ENCODE peak calls at places on chromosome 10, in eight cellular contexts. F is T-helper 17 cell, O is mucosa of gallbladder, Y is astrocyte of the cerebellum, D is GM04503, T is NCI-H187, P is ELF-1, L is HFF-Myc. B is an unnamed sample.

GRCh38 chr10:31062856-31063255 is 31.2 kb upstream of the ZNF438 start:
- DNase-seq in F (no peak), O (no peak), Y (no peak), D (no peak), T (no peak), P (no peak), L (no peak), B (no peak)

GRCh38 chr10:69360485-69361302 is 56.0 kb downstream of the TACR2 start:
- DNase-seq in F (no peak), O (peak), Y (peak), D (peak), T (no peak), P (no peak), L (peak), B (no peak)

GRCh38 chr10:96377816-96378294 is 19.1 kb upstream of the OPALIN start:
- DNase-seq in F (no peak), O (peak), Y (peak), D (no peak), T (no peak), P (peak), L (no peak), B (no peak)

GRCh38 chr10:51649064-51649463 is 50.3 kb downstream of the CSTF2T start:
- DNase-seq in F (no peak), O (no peak), Y (no peak), D (no peak), T (no peak), P (no peak), L (no peak), B (no peak)

GRCh38 chr10:101867931-101868330 is 24.3 kb upstream of the KCNIP2 start:
- DNase-seq in F (no peak), O (no peak), Y (no peak), D (no peak), T (no peak), P (no peak), L (peak), B (no peak)

GRCh38 chr10:34396669-34397068 is 418.4 kb downstream of the PARD3 start:
- DNase-seq in F (no peak), O (no peak), Y (no peak), D (no peak), T (no peak), P (no peak), L (no peak), B (no peak)

GRCh38 chr10:43228783-43229207 is 38.1 kb downstream of the RASGEF1A start:
- DNase-seq in F (peak), O (no peak), Y (no peak), D (no peak), T (no peak), P (no peak), L (no peak), B (no peak)

GRCh38 chr10:128268015-128268722 is 141.9 kb upstream of the MKI67 start:
- DNase-seq in F (no peak), O (no peak), Y (no peak), D (no peak), T (no peak), P (peak), L (no peak), B (no peak)

GRCh38 chr10:71242621-71243009 is 30.2 kb downstream of the UNC5B start:
- DNase-seq in F (no peak), O (no peak), Y (no peak), D (no peak), T (no peak), P (no peak), L (no peak), B (no peak)

B was measured in effector CD8-positive, alpha-beta T cell.